ENCODE peak calls at places on chromosome 18, in four cellular contexts. R is SK-N-SH, L is HCT116, O is OCI-LY7. X is an unnamed sample. For H3K9me2, the result is how much of the 10 kb centered on the place peaks cover.

GRCh38 chr18:52288403-52289004 is 51.5 kb upstream of the DCC start:
- DNase-seq in R (peak), L (no peak), O (peak), X (peak)

GRCh38 chr18:44744206-44745180 is 63.8 kb downstream of the SETBP1 start:
- DNase-seq in R (peak), L (no peak), O (no peak), X (no peak)

GRCh38 chr18:50663626-50664441 is 103.9 kb downstream of the MAPK4 start:
- DNase-seq in R (no peak), L (no peak), O (no peak), X (no peak)

GRCh38 chr18:46073474-46074331 is 1.6 kb upstream of the PSTPIP2 start:
- DNase-seq in R (peak), L (peak), O (peak), X (peak)

GRCh38 chr18:77530732-77531131 is 281.1 kb downstream of the GALR1 start:
- DNase-seq in R (no peak), L (no peak), O (no peak), X (no peak)

GRCh38 chr18:34528177-34528576 is 181.9 kb upstream of the DTNA start:
- DNase-seq in R (no peak), L (no peak), O (no peak), X (no peak)

GRCh38 chr18:46313521-46313920 is 209.3 kb downstream of the HAUS1 start:
- DNase-seq in R (no peak), L (no peak), O (no peak), X (no peak)

GRCh38 chr18:39701839-39702238 is 2136.2 kb upstream of the CELF4 start:
- DNase-seq in R (no peak), L (peak), O (no peak), X (peak)

GRCh38 chr18:33826151-33826550 is 248.1 kb downstream of the ASXL3 start:
- DNase-seq in R (no peak), L (no peak), O (no peak), X (no peak)

GRCh38 chr18:13390711-13391110 is 172.2 kb downstream of the LDLRAD4 start:
- DNase-seq in R (no peak), L (no peak), O (no peak), X (no peak)

GRCh38 chr18:4358618-4359017 is 96.5 kb downstream of the DLGAP1 start:
- DNase-seq in R (no peak), L (no peak), O (no peak), X (no peak)

GRCh38 chr18:515156-515815 is 14.8 kb upstream of the COLEC12 start:
- DNase-seq in R (no peak), L (no peak), O (no peak), X (no peak)

GRCh38 chr18:44968336-44968735 is 287.6 kb downstream of the SETBP1 start:
- DNase-seq in R (no peak), L (no peak), O (no peak), X (no peak)

GRCh38 chr18:7617738-7618422 is 50.8 kb downstream of the PTPRM start:
- DNase-seq in R (no peak), L (no peak), O (no peak), X (peak)

GRCh38 chr18:73365018-73365417 is 497.2 kb upstream of the NETO1 start:
- DNase-seq in R (no peak), L (no peak), O (no peak), X (no peak)

GRCh38 chr18:44742741-44743311 is 62.1 kb downstream of the SETBP1 start:
- DNase-seq in R (peak), L (no peak), O (no peak), X (no peak)

GRCh38 chr18:58934356-58934755 is 69.7 kb downstream of the ZNF532 start:
- DNase-seq in R (no peak), L (no peak), O (no peak), X (no peak)

GRCh38 chr18:79612291-79613108 is 67.1 kb upstream of the CTDP1 start:
- DNase-seq in R (no peak), L (no peak), O (no peak), X (no peak)

GRCh38 chr18:6219116-6219717 is 195.5 kb downstream of the L3MBTL4 start:
- DNase-seq in R (peak), L (no peak), O (peak), X (peak)
- TF ChIP-seq CTCF in R (peak), L (no peak), O (peak), X (peak)

GRCh38 chr18:64949885-64950284 is 800.9 kb upstream of the CDH7 start:
- DNase-seq in R (no peak), L (no peak), O (no peak), X (no peak)
- H3K9me2 ChIP-seq in R (under half), L (under half), O (under half), X (under half)

DNA sequence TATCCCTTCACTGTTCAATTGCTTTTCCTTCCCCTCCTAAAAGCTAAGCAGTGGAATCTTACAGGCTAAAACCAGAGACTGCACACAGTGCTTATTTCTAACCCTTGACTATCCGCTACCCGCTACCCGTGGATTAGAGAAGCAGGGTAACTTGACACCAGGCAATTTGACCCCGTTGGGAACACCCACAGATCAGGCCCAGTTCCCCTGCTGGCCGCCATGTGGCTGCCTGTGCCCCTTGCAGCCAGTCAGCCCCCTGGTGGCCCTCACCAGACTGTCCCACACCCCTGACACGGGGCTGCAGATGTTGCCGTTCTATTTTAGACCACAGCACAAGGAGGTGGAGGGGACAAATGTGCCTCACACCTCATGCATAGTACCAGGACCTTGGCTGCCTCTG is 74.8 kb downstream of the TXNL1 start:
- DNase-seq in R (no peak), L (peak), O (peak), X (no peak)
- TF ChIP-seq CTCF in R (peak), L (peak), O (peak), X (no peak)

DNA sequence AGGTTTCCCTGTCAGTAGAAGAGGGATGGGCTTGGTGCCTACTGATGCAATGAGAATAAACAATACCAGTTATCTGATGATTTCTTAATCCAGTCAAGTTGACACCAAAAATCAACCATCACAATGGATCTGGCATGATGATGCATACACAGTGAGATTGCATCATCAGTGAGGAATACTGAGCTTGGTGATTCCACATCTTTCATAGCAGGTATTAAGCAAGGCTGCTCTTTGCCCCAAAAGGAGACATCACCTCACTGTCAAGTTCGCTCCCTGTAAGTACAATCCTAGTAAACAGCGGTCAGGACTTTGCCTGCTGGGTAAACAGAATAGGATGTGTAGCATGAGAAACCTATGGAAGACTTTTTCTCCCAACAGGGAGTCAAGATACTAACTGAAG is 282.7 kb upstream of the CDH2 start:
- DNase-seq in R (no peak), L (no peak), O (no peak), X (peak)
- H3K9me2 ChIP-seq in R (under half), L (under half), O (under half), X (under half)

GRCh38 chr18:35713545-35713944 is 132.0 kb downstream of the GALNT1 start:
- DNase-seq in R (no peak), L (no peak), O (no peak), X (no peak)
- TF ChIP-seq CTCF in R (no peak), L (no peak), O (no peak), X (no peak)

GRCh38 chr18:49608366-49608747 is 46.5 kb downstream of the LIPG start:
- DNase-seq in R (no peak), L (no peak), O (no peak), X (no peak)
- H3K9me2 ChIP-seq in R (under half), L (under half), O (under half), X (under half)

GRCh38 chr18:2104620-2105462 is 466.5 kb downstream of the METTL4 start:
- DNase-seq in R (peak), L (peak), O (peak), X (peak)
- TF ChIP-seq CTCF in R (peak), L (peak), O (peak), X (peak)

X was measured in hepatocyte.